ENCODE peak calls at places on chromosome 17, in seven cellular contexts. C is AML-193, E is left colon, N is stomach, Z is midbrain, G is WTC11, P is substantia nigra. B is an unnamed sample.

GRCh38 chr17:74852237-74853047 is 7.2 kb downstream of the GRIN2C start:
- DNase-seq in G (peak), C (no peak), Z (no peak), E (peak), P (no peak), N (no peak), B (no peak)

GRCh38 chr17:81735181-81736102 is 23.4 kb downstream of the SLC25A10 start:
- DNase-seq in Z (peak), C (peak), P (no peak), G (no peak), N (peak), E (peak), B (no peak)

GRCh38 chr17:40625311-40625710 is 22.3 kb downstream of the SMARCE1 start:
- DNase-seq in Z (no peak), G (no peak), P (no peak), C (no peak), E (no peak), N (no peak), B (no peak)

GRCh38 chr17:32486701-32487459 is at the start of gene CDK5R1:
- DNase-seq in C (peak), N (peak), E (peak), P (peak), G (peak), Z (peak), B (no peak)

GRCh38 chr17:40307001-40307690 is 1.8 kb upstream of the RARA start:
- DNase-seq in C (no peak), E (peak), Z (no peak), P (no peak), G (no peak), N (no peak), B (no peak)

GRCh38 chr17:17999364-18000007 is 26.8 kb downstream of the DRC3 start:
- DNase-seq in G (no peak), Z (no peak), E (no peak), P (no peak), C (no peak), N (no peak), B (peak)

GRCh38 chr17:43380307-43380706 is 18.5 kb upstream of the ARL4D start:
- DNase-seq in E (no peak), G (no peak), P (no peak), Z (no peak), N (no peak), C (no peak), B (no peak)

GRCh38 chr17:72030067-72030899 is 90.5 kb upstream of the SOX9 start:
- DNase-seq in G (peak), P (peak), N (peak), E (peak), C (no peak), Z (peak), B (peak)

GRCh38 chr17:20299013-20299412 is 168.3 kb downstream of the LGALS9B start:
- DNase-seq in C (no peak), P (no peak), N (no peak), Z (no peak), G (no peak), E (no peak), B (no peak)

GRCh38 chr17:39177256-39177655 is 11.3 kb upstream of the ARL5C start:
- DNase-seq in N (no peak), C (no peak), G (peak), P (no peak), Z (no peak), E (no peak), B (no peak)

GRCh38 chr17:77409282-77410161 is 268.8 kb downstream of the SEC14L1 start:
- DNase-seq in E (peak), N (peak), P (peak), C (no peak), Z (peak), G (peak), B (no peak)

GRCh38 chr17:81135503-81136283 is 29.6 kb upstream of the PVALEF start:
- DNase-seq in E (peak), P (peak), C (no peak), Z (peak), N (no peak), G (no peak), B (no peak)

GRCh38 chr17:49525831-49526741 is 31.0 kb downstream of the NGFR start:
- DNase-seq in C (no peak), G (peak), Z (no peak), N (no peak), E (no peak), P (no peak), B (no peak)

GRCh38 chr17:57902800-57903759 is 52.1 kb downstream of the CUEDC1 start:
- DNase-seq in G (no peak), C (peak), P (peak), Z (peak), N (peak), E (peak), B (no peak)

B was measured in skeletal muscle cell.